ENCODE peak calls at places on chromosomes 16 and 17, in six cellular contexts. V is adrenal gland, D is GM23338, W is fibroblast of lung, C is GM12878, M is brain microvascular endothelial cell. X is an unnamed sample.
A peak's percentile ranks its signal among the peaks of the same experiment; 100 is the strongest.

GRCh38 chr16:11994187-11995119 is 17.9 kb downstream of the SNX29 start:
- DNase-seq in V (peak; percentile 70), D (no peak), C (no peak), M (no peak), W (no peak), X (no peak)

GRCh38 chr16:8878523-8878911 is 3.6 kb upstream of the LITAFD start:
- DNase-seq in V (no peak), M (peak; percentile 42), C (no peak), W (peak; percentile 55), D (peak; percentile 36), X (no peak)

GRCh38 chr17:29613371-29613837 is 9.3 kb downstream of the CORO6 start:
- DNase-seq in W (peak; percentile 87), C (no peak), V (peak; percentile 98), M (peak; percentile 91), D (peak; percentile 96), X (peak; percentile 88)

GRCh38 chr16:66182592-66182991 is 183.9 kb upstream of the CDH5 start:
- DNase-seq in D (no peak), V (no peak), M (no peak), C (no peak), W (no peak), X (peak; percentile 44)

GRCh38 chr17:27647755-27648154 is 16.8 kb downstream of the LGALS9 start:
- DNase-seq in D (no peak), C (no peak), W (no peak), V (no peak), M (no peak), X (no peak)

GRCh38 chr16:49462989-49463371 is 89.4 kb downstream of the C16orf78 start:
- DNase-seq in V (peak; percentile 31), M (no peak), C (no peak), W (no peak), D (no peak), X (peak; percentile 90)

GRCh38 chr16:3046506-3047386 is at the start of gene MMP25:
- DNase-seq in M (no peak), W (no peak), V (no peak), D (peak; percentile 80), C (no peak), X (no peak)

GRCh38 chr17:40110026-40110425 is 9.6 kb upstream of the NR1D1 start:
- DNase-seq in W (no peak), D (peak; percentile 90), C (no peak), M (no peak), V (no peak), X (peak; percentile 78)

GRCh38 chr17:78121801-78122220 is 6.7 kb downstream of the TMC6 start:
- DNase-seq in C (no peak), M (no peak), V (no peak), D (no peak), W (no peak), X (no peak)

GRCh38 chr16:2209258-2210008 is 1.2 kb downstream of the BRICD5 start:
- DNase-seq in M (no peak), D (no peak), V (no peak), W (no peak), C (no peak), X (no peak)

GRCh38 chr16:25107466-25107792 is 4.1 kb upstream of the LCMT1 start:
- DNase-seq in C (no peak), W (no peak), D (no peak), M (no peak), V (no peak), X (no peak)

GRCh38 chr16:8931864-8932263 is 31.8 kb downstream of the USP7 start:
- DNase-seq in D (peak; percentile 88), W (peak; percentile 69), V (no peak), M (peak; percentile 37), C (no peak), X (no peak)

GRCh38 chr17:45394913-45395568 is 37.6 kb downstream of the ARHGAP27 start:
- DNase-seq in D (peak; percentile 97), C (no peak), V (peak; percentile 85), M (peak; percentile 70), W (peak; percentile 91), X (no peak)

GRCh38 chr17:35361027-35361426 is 12.4 kb downstream of the SLFN11 start:
- DNase-seq in C (no peak), D (no peak), V (no peak), W (no peak), M (no peak), X (no peak)

GRCh38 chr16:31079342-31079944 is 5.2 kb downstream of the ZNF646 start:
- DNase-seq in M (no peak), D (no peak), V (no peak), C (no peak), W (no peak), X (no peak)

GRCh38 chr16:48574766-48575165 is 35.2 kb downstream of the N4BP1 start:
- DNase-seq in D (no peak), V (no peak), M (no peak), C (no peak), W (no peak), X (no peak)

GRCh38 chr17:63185420-63185819 is 219.4 kb downstream of the TANC2 start:
- DNase-seq in V (no peak), C (no peak), M (no peak), W (no peak), D (no peak), X (no peak)

GRCh38 chr16:55773859-55774549 is 58.9 kb downstream of the CES1 start:
- DNase-seq in W (no peak), V (peak; percentile 41), C (no peak), M (no peak), D (no peak), X (no peak)

GRCh38 chr16:2856061-2856670 is 1.8 kb downstream of the PRSS22 start:
- DNase-seq in M (no peak), V (no peak), W (no peak), D (peak; percentile 68), C (no peak), X (no peak)

GRCh38 chr17:69819316-69820087 is 255.5 kb upstream of the KCNJ16 start:
- DNase-seq in M (no peak), W (peak; percentile 65), V (no peak), D (no peak), C (no peak), X (no peak)

DNA sequence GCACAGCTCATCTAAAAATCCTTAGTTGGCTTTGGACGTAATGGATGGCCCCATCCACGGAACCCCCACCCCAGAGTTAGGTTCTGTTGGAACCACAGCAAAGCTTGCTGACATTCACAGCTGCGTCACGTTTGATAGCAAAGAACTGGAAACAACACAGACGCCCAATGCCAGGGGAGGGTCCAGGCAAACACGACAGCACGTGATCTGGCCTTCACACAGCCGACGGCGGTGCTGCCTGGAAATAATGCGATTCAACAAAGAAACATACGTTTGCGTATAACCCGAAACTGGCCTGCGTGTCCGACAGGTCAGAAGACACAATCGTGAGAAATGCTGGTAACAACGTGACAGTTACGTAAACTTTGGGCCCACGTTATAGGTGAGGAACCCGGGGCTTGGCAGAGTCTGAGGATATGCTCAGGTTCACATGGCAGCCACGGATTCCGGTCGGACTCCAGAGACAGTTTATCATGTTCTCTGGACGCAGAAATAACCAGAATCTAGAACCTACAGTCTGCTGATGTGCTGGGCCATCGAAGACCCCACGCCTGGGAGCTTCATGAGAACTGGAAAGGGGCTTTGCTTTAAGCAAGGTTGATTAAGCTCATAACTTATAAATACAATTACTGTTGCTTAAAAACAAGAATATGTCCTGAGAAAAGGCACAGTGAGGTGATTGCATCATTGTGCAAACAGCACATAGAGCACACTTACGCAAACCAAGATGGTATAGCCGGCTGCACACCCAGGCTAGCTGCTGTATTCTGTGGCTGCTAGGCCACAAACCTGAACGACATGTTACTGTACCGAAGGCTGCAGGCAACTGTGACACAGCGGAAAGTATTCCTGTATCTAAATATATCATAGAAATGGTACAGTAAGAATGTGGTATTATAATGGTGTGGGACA is 70.4 kb downstream of the RPH3AL start:
- DNase-seq in D (no peak), M (no peak), C (no peak), W (no peak), V (peak; percentile 47), X (no peak)
- H3K27ac ChIP-seq in D (no peak overlapping the region), M (no peak overlapping the region), C (no peak overlapping the region), W (no peak overlapping the region), V (no peak overlapping the region), X (no peak overlapping the region)

DNA sequence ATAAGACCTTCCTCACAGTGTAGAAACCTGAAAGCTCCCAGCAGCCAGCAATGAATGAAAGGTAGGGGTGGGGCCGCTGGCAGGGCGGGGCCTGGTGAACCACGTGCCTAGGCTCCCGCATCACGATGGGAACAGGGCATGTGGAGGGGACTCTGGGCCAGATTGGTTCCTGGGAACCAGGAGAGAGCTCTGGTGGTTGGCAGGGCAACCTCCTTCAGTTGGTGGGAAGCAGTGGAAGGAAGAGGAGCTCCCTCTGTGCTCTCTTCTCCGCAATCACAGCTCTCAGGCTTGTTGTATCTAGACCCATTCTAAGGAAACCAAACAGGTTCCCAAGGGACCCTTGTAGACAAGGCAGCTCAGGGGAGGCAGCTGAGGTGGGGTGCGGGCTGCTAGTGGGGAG is 10.5 kb downstream of the GGA2 start:
- DNase-seq in M (no peak), C (no peak), D (peak; percentile 66), V (no peak), W (no peak), X (no peak)
- H3K27ac ChIP-seq in M (no peak overlapping the region), C (no peak overlapping the region), D (no peak overlapping the region), V (no peak overlapping the region), W (no peak overlapping the region), X (peak overlapping the region; percentile 81)

GRCh38 chr17:44078412-44078811 is 7.9 kb downstream of the G6PC3 start:
- DNase-seq in D (no peak), M (no peak), C (no peak), W (no peak), V (no peak), X (no peak)
- H3K27ac ChIP-seq in D (no peak overlapping the region), M (no peak overlapping the region), C (no peak overlapping the region), W (no peak overlapping the region), V (no peak overlapping the region), X (no peak overlapping the region)

GRCh38 chr17:17767096-17767470 is 69.7 kb downstream of the SREBF1 start:
- DNase-seq in D (no peak), V (no peak), C (no peak), M (no peak), W (no peak), X (no peak)

GRCh38 chr17:17768415-17769088 is 68.2 kb downstream of the SREBF1 start:
- DNase-seq in D (no peak), M (no peak), V (peak; percentile 72), W (no peak), C (no peak), X (no peak)

GRCh38 chr17:17766351-17767095 is 70.3 kb downstream of the SREBF1 start:
- DNase-seq in C (no peak), M (no peak), V (peak; percentile 71), D (no peak), W (no peak), X (no peak)

GRCh38 chr17:17765921-17766320 is 70.9 kb downstream of the SREBF1 start:
- DNase-seq in W (no peak), M (no peak), C (no peak), V (no peak), D (no peak), X (no peak)

DNA sequence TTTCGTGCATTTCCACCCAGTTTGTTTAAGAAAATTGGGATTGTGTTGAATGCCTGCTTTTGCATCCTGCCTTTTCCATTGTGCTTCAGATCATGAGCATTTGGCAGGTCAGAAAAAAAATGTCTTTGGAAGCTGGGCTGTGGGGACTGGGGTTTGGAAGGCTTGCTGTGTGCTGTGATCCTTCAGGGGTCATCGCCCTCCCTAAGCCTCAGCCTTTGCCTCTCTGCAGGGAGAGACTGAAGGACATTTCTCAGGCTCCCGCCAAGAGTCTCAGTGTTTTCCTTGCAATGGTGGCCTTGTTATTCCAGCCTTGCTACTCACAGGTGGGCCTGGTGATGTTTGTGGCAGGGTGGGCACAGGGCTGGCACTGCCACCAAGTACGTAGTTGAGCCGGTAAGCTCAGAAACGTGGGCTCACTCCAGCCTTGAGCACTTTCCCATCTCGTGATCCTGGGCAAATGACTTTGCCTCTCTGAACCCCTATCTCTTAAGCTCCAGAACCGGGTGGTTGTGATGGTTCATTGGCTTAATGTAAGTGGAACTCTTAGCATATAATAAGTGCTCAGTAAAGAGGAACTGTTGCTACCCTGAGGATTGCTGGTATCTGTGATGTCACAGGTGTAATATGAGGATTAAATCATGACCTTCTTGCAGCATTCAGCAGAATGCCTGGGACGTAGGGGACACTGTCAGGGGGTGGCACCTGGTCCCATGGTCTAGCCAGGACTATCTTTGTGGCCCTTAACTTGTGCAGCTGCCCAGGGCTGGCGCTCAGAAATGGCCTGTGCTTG is 69.1 kb downstream of the SREBF1 start:
- DNase-seq in D (no peak), W (no peak), V (no peak), M (no peak), C (no peak), X (no peak)
- H3K27ac ChIP-seq in D (no peak overlapping the region), W (no peak overlapping the region), V (no peak overlapping the region), M (no peak overlapping the region), C (no peak overlapping the region), X (no peak overlapping the region)